ENCODE peak calls at places on chromosomes 11 and 22, in ten cellular contexts. One of them, this sample, is unnamed.

GRCh38 chr11:118003021-118003423 is 16.8 kb downstream of the IL10RA start:
- DNase-seq in stimulated activated CD4-positive, alpha-beta T cell treated with anti-CD3 and anti-CD28 coated beads, Interleukin-1b, Interleukin-23, amount 100 ng/mL, for 24 hours: no peak
- DNase-seq in activated CD4-positive, alpha-beta T cell treated with anti-CD3 and anti-CD28 coated beads, Interleukin-2, amount 50 U/mL, for 48 hours: peak; percentile 69
- DNase-seq in endothelial cell: no peak
- DNase-seq in tibial nerve: no peak
- DNase-seq in epithelial cell of esophagus: no peak
- DNase-seq in GM19239: no peak
- DNase-seq in MM.1S: no peak
- DNase-seq in sciatic nerve: no peak
- DNase-seq in stomach: no peak
- DNase-seq in this sample: no peak

GRCh38 chr11:1776331-1776851 is 12.7 kb upstream of the CTSD start:
- DNase-seq in stimulated activated CD4-positive, alpha-beta T cell treated with anti-CD3 and anti-CD28 coated beads, Interleukin-1b, Interleukin-23, amount 100 ng/mL, for 24 hours: no peak
- DNase-seq in activated CD4-positive, alpha-beta T cell treated with anti-CD3 and anti-CD28 coated beads, Interleukin-2, amount 50 U/mL, for 48 hours: no peak
- DNase-seq in endothelial cell: no peak
- DNase-seq in tibial nerve: no peak
- DNase-seq in epithelial cell of esophagus: no peak
- DNase-seq in GM19239: no peak
- DNase-seq in MM.1S: no peak
- DNase-seq in sciatic nerve: no peak
- DNase-seq in stomach: no peak
- DNase-seq in this sample: no peak

GRCh38 chr11:28343304-28344233 is 235.4 kb downstream of the METTL15 start:
- DNase-seq in stimulated activated CD4-positive, alpha-beta T cell treated with anti-CD3 and anti-CD28 coated beads, Interleukin-1b, Interleukin-23, amount 100 ng/mL, for 24 hours: no peak
- DNase-seq in activated CD4-positive, alpha-beta T cell treated with anti-CD3 and anti-CD28 coated beads, Interleukin-2, amount 50 U/mL, for 48 hours: no peak
- DNase-seq in endothelial cell: no peak
- DNase-seq in tibial nerve: no peak
- DNase-seq in epithelial cell of esophagus: peak; percentile 71
- DNase-seq in GM19239: no peak
- DNase-seq in MM.1S: no peak
- DNase-seq in sciatic nerve: no peak
- DNase-seq in stomach: peak; percentile 27
- DNase-seq in this sample: no peak

GRCh38 chr11:34263462-34264186 is 94.2 kb downstream of the ABTB2 start:
- DNase-seq in stimulated activated CD4-positive, alpha-beta T cell treated with anti-CD3 and anti-CD28 coated beads, Interleukin-1b, Interleukin-23, amount 100 ng/mL, for 24 hours: no peak
- DNase-seq in activated CD4-positive, alpha-beta T cell treated with anti-CD3 and anti-CD28 coated beads, Interleukin-2, amount 50 U/mL, for 48 hours: no peak
- DNase-seq in endothelial cell: no peak
- DNase-seq in tibial nerve: no peak
- DNase-seq in epithelial cell of esophagus: peak; percentile 93
- DNase-seq in GM19239: no peak
- DNase-seq in MM.1S: no peak
- DNase-seq in sciatic nerve: no peak
- DNase-seq in stomach: peak; percentile 84
- DNase-seq in this sample: peak; percentile 55

GRCh38 chr11:128236506-128237498 is 350.6 kb downstream of the ETS1 start:
- DNase-seq in stimulated activated CD4-positive, alpha-beta T cell treated with anti-CD3 and anti-CD28 coated beads, Interleukin-1b, Interleukin-23, amount 100 ng/mL, for 24 hours: no peak
- DNase-seq in activated CD4-positive, alpha-beta T cell treated with anti-CD3 and anti-CD28 coated beads, Interleukin-2, amount 50 U/mL, for 48 hours: no peak
- DNase-seq in endothelial cell: no peak
- DNase-seq in tibial nerve: no peak
- DNase-seq in epithelial cell of esophagus: no peak
- DNase-seq in GM19239: no peak
- DNase-seq in MM.1S: no peak
- DNase-seq in sciatic nerve: no peak
- DNase-seq in stomach: no peak
- DNase-seq in this sample: no peak

GRCh38 chr22:44648085-44648820 is 53.8 kb upstream of the PRR5 start:
- DNase-seq in stimulated activated CD4-positive, alpha-beta T cell treated with anti-CD3 and anti-CD28 coated beads, Interleukin-1b, Interleukin-23, amount 100 ng/mL, for 24 hours: no peak
- DNase-seq in activated CD4-positive, alpha-beta T cell treated with anti-CD3 and anti-CD28 coated beads, Interleukin-2, amount 50 U/mL, for 48 hours: no peak
- DNase-seq in endothelial cell: no peak
- DNase-seq in tibial nerve: no peak
- DNase-seq in epithelial cell of esophagus: peak; percentile 11
- DNase-seq in GM19239: no peak
- DNase-seq in MM.1S: no peak
- DNase-seq in sciatic nerve: no peak
- DNase-seq in stomach: no peak
- DNase-seq in this sample: peak; percentile 32

GRCh38 chr11:102177974-102178631 is 67.9 kb downstream of the YAP1 start:
- DNase-seq in stimulated activated CD4-positive, alpha-beta T cell treated with anti-CD3 and anti-CD28 coated beads, Interleukin-1b, Interleukin-23, amount 100 ng/mL, for 24 hours: no peak
- DNase-seq in activated CD4-positive, alpha-beta T cell treated with anti-CD3 and anti-CD28 coated beads, Interleukin-2, amount 50 U/mL, for 48 hours: no peak
- DNase-seq in endothelial cell: no peak
- DNase-seq in tibial nerve: no peak
- DNase-seq in epithelial cell of esophagus: peak; percentile 97
- DNase-seq in GM19239: no peak
- DNase-seq in MM.1S: no peak
- DNase-seq in sciatic nerve: no peak
- DNase-seq in stomach: no peak
- DNase-seq in this sample: no peak

GRCh38 chr11:107040447-107041444 is 22.5 kb upstream of the GUCY1A2 start:
- DNase-seq in stimulated activated CD4-positive, alpha-beta T cell treated with anti-CD3 and anti-CD28 coated beads, Interleukin-1b, Interleukin-23, amount 100 ng/mL, for 24 hours: no peak
- DNase-seq in activated CD4-positive, alpha-beta T cell treated with anti-CD3 and anti-CD28 coated beads, Interleukin-2, amount 50 U/mL, for 48 hours: no peak
- DNase-seq in endothelial cell: no peak
- DNase-seq in tibial nerve: no peak
- DNase-seq in epithelial cell of esophagus: peak; percentile 38
- DNase-seq in GM19239: no peak
- DNase-seq in MM.1S: peak; percentile 23
- DNase-seq in sciatic nerve: no peak
- DNase-seq in stomach: no peak
- DNase-seq in this sample: no peak

GRCh38 chr22:35037089-35037488 is 28.9 kb upstream of the ISX start:
- DNase-seq in stimulated activated CD4-positive, alpha-beta T cell treated with anti-CD3 and anti-CD28 coated beads, Interleukin-1b, Interleukin-23, amount 100 ng/mL, for 24 hours: no peak
- DNase-seq in activated CD4-positive, alpha-beta T cell treated with anti-CD3 and anti-CD28 coated beads, Interleukin-2, amount 50 U/mL, for 48 hours: no peak
- DNase-seq in endothelial cell: peak; percentile 9
- DNase-seq in tibial nerve: no peak
- DNase-seq in epithelial cell of esophagus: no peak
- DNase-seq in GM19239: no peak
- DNase-seq in MM.1S: peak; percentile 13
- DNase-seq in sciatic nerve: no peak
- DNase-seq in stomach: no peak
- DNase-seq in this sample: no peak

GRCh38 chr22:42062506-42063190 is 8.0 kb downstream of the NAGA start:
- DNase-seq in stimulated activated CD4-positive, alpha-beta T cell treated with anti-CD3 and anti-CD28 coated beads, Interleukin-1b, Interleukin-23, amount 100 ng/mL, for 24 hours: no peak
- DNase-seq in activated CD4-positive, alpha-beta T cell treated with anti-CD3 and anti-CD28 coated beads, Interleukin-2, amount 50 U/mL, for 48 hours: no peak
- DNase-seq in endothelial cell: no peak
- DNase-seq in tibial nerve: no peak
- DNase-seq in epithelial cell of esophagus: no peak
- DNase-seq in GM19239: no peak
- DNase-seq in MM.1S: no peak
- DNase-seq in sciatic nerve: peak; percentile 38
- DNase-seq in stomach: no peak
- DNase-seq in this sample: no peak

GRCh38 chr11:71482746-71483364 is 29.9 kb downstream of the NADSYN1 start:
- DNase-seq in stimulated activated CD4-positive, alpha-beta T cell treated with anti-CD3 and anti-CD28 coated beads, Interleukin-1b, Interleukin-23, amount 100 ng/mL, for 24 hours: no peak
- DNase-seq in activated CD4-positive, alpha-beta T cell treated with anti-CD3 and anti-CD28 coated beads, Interleukin-2, amount 50 U/mL, for 48 hours: no peak
- DNase-seq in endothelial cell: no peak
- DNase-seq in tibial nerve: no peak
- DNase-seq in epithelial cell of esophagus: no peak
- DNase-seq in GM19239: no peak
- DNase-seq in MM.1S: no peak
- DNase-seq in sciatic nerve: no peak
- DNase-seq in stomach: no peak
- DNase-seq in this sample: no peak

GRCh38 chr11:73729594-73730206 is 31.2 kb downstream of the RAB6A start:
- DNase-seq in stimulated activated CD4-positive, alpha-beta T cell treated with anti-CD3 and anti-CD28 coated beads, Interleukin-1b, Interleukin-23, amount 100 ng/mL, for 24 hours: no peak
- DNase-seq in activated CD4-positive, alpha-beta T cell treated with anti-CD3 and anti-CD28 coated beads, Interleukin-2, amount 50 U/mL, for 48 hours: peak; percentile 26
- DNase-seq in endothelial cell: peak; percentile 35
- DNase-seq in tibial nerve: no peak
- DNase-seq in epithelial cell of esophagus: peak; percentile 9
- DNase-seq in GM19239: no peak
- DNase-seq in MM.1S: no peak
- DNase-seq in sciatic nerve: no peak
- DNase-seq in stomach: no peak
- DNase-seq in this sample: peak; percentile 23

GRCh38 chr22:39589880-39590279 is 19.3 kb downstream of the CACNA1I start:
- DNase-seq in stimulated activated CD4-positive, alpha-beta T cell treated with anti-CD3 and anti-CD28 coated beads, Interleukin-1b, Interleukin-23, amount 100 ng/mL, for 24 hours: no peak
- DNase-seq in activated CD4-positive, alpha-beta T cell treated with anti-CD3 and anti-CD28 coated beads, Interleukin-2, amount 50 U/mL, for 48 hours: no peak
- DNase-seq in endothelial cell: no peak
- DNase-seq in tibial nerve: no peak
- DNase-seq in epithelial cell of esophagus: no peak
- DNase-seq in GM19239: no peak
- DNase-seq in MM.1S: no peak
- DNase-seq in sciatic nerve: no peak
- DNase-seq in stomach: no peak
- DNase-seq in this sample: no peak

GRCh38 chr11:63998558-63999348 is 12.5 kb downstream of the OTUB1 start:
- DNase-seq in stimulated activated CD4-positive, alpha-beta T cell treated with anti-CD3 and anti-CD28 coated beads, Interleukin-1b, Interleukin-23, amount 100 ng/mL, for 24 hours: no peak
- DNase-seq in activated CD4-positive, alpha-beta T cell treated with anti-CD3 and anti-CD28 coated beads, Interleukin-2, amount 50 U/mL, for 48 hours: peak; percentile 24
- DNase-seq in endothelial cell: no peak
- DNase-seq in tibial nerve: no peak
- DNase-seq in epithelial cell of esophagus: peak; percentile 79
- DNase-seq in GM19239: no peak
- DNase-seq in MM.1S: no peak
- DNase-seq in sciatic nerve: peak; percentile 69
- DNase-seq in stomach: peak; percentile 65
- DNase-seq in this sample: no peak

GRCh38 chr22:32695451-32695891 is 106.0 kb upstream of the TIMP3 start:
- DNase-seq in stimulated activated CD4-positive, alpha-beta T cell treated with anti-CD3 and anti-CD28 coated beads, Interleukin-1b, Interleukin-23, amount 100 ng/mL, for 24 hours: no peak
- DNase-seq in activated CD4-positive, alpha-beta T cell treated with anti-CD3 and anti-CD28 coated beads, Interleukin-2, amount 50 U/mL, for 48 hours: no peak
- DNase-seq in endothelial cell: no peak
- DNase-seq in tibial nerve: no peak
- DNase-seq in epithelial cell of esophagus: peak; percentile 60
- DNase-seq in GM19239: no peak
- DNase-seq in MM.1S: no peak
- DNase-seq in sciatic nerve: no peak
- DNase-seq in stomach: no peak
- DNase-seq in this sample: no peak